ENCODE peak calls at places on chromosomes 16 and 17, in ten cellular contexts. N, U, P, V, J, Z, I, K, Y and R are unnamed samples.

GRCh38 chr16:1763521-1764511 is 7.5 kb downstream of the NME3 start:
- DNase-seq in N (no peak), U (no peak), P (peak; percentile 35), V (no peak), J (no peak), Z (no peak), I (no peak), K (no peak), Y (no peak), R (no peak)

GRCh38 chr17:7428557-7428956 is at the start of gene SPEM3:
- DNase-seq in N (no peak), U (no peak), P (no peak), V (no peak), J (no peak), Z (no peak), I (no peak), K (no peak), Y (no peak), R (no peak)

GRCh38 chr17:79626156-79626890 is 15.5 kb upstream of the RBFOX3 start:
- DNase-seq in N (peak; percentile 19), U (no peak), P (no peak), V (no peak), J (no peak), Z (no peak), I (peak; percentile 8), K (no peak), Y (peak; percentile 4), R (no peak)

GRCh38 chr16:2963611-2964415 is at the start of gene KREMEN2:
- DNase-seq in N (peak; percentile 92), U (no peak), P (no peak), V (peak; percentile 80), J (no peak), Z (peak; percentile 34), I (no peak), K (no peak), Y (no peak), R (no peak)

GRCh38 chr16:10920726-10921427 is 21.4 kb downstream of the DEXI start:
- DNase-seq in N (no peak), U (no peak), P (no peak), V (no peak), J (no peak), Z (no peak), I (no peak), K (no peak), Y (no peak), R (no peak)

GRCh38 chr17:26775219-26775822 is 518.6 kb upstream of the WSB1 start:
- DNase-seq in N (no peak), U (no peak), P (no peak), V (no peak), J (no peak), Z (no peak), I (no peak), K (no peak), Y (no peak), R (no peak)

GRCh38 chr16:84633622-84634021 is 14.7 kb upstream of the KLHL36 start:
- DNase-seq in N (no peak), U (no peak), P (no peak), V (no peak), J (no peak), Z (no peak), I (peak; percentile 77), K (peak; percentile 80), Y (peak; percentile 88), R (no peak)

GRCh38 chr16:78894872-78895271 is 705.7 kb downstream of the MAF start:
- DNase-seq in N (no peak), U (no peak), P (no peak), V (no peak), J (peak; percentile 34), Z (no peak), I (no peak), K (no peak), Y (no peak), R (no peak)

GRCh38 chr17:50051606-50052005 is 4.3 kb upstream of the ITGA3 start:
- DNase-seq in N (no peak), U (no peak), P (no peak), V (no peak), J (no peak), Z (peak; percentile 47), I (no peak), K (no peak), Y (no peak), R (peak; percentile 12)

GRCh38 chr17:18961634-18962493 is 9.9 kb downstream of the SLC5A10 start:
- DNase-seq in N (no peak), U (no peak), P (peak; percentile 40), V (peak; percentile 47), J (no peak), Z (peak; percentile 35), I (no peak), K (no peak), Y (no peak), R (peak; percentile 73)

GRCh38 chr16:8955828-8956227 is 7.9 kb downstream of the USP7 start:
- DNase-seq in N (no peak), U (no peak), P (no peak), V (no peak), J (no peak), Z (no peak), I (no peak), K (no peak), Y (no peak), R (no peak)
- TF ChIP-seq CTCF in N (no peak), U (no peak), P (no peak), V (no peak), J (no peak), Z (no peak), I (no peak), K (no peak), Y (no peak), R (no peak)

GRCh38 chr16:58422809-58423208 is 30.5 kb downstream of the GINS3 start:
- DNase-seq in N (no peak), U (no peak), P (no peak), V (no peak), J (no peak), Z (no peak), I (no peak), K (no peak), Y (peak; percentile 46), R (no peak)
- H3K4me3 ChIP-seq in N (no peak overlapping the region), U (no peak overlapping the region), P (no peak overlapping the region), V (no peak overlapping the region), J (no peak overlapping the region), Z (no peak overlapping the region), I (no peak overlapping the region), K (peak overlapping the region; percentile 34), Y (peak overlapping the region; percentile 59), R (no peak overlapping the region)

DNA sequence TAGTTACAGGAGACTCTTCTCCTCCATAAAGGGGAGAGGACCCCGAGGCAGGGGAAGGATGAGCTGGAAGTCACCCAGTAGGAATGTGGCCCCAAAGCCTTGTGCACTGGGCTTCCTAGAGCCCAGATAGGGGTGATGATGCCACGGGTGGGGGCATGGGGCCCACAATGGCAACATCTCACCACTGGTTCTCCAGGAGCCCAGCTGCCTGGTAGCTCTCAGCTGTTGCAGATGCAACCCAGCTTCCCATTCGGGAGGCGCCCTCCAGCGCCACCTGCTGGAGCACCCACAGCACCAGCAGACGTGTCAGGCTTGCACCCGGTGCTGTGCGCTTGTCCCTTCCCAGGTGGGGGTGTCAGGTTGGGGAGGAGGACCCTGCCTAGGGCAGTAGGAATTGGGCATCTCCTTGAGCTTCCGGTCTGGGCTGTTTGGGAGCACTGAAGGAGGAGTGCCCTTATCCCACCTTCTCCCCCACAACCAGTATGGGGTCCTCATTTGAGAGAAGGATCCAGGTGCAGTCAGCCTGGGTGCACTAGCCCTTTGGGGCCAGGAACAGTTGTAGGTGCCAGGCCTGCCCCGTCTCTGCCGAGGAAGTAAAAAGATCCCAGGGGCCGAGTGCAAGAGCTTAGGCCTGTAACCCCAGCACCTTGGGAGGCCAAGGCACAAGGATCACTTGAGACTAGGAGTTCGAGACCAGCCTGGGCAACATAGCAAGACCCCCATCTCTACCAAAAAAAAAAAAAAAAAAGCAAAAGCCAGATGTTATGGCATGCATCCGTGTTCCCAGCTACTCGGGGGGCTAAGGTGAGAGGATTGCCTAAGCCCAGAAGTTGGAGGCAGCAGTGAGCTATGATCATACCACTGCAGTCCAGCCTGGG is 14.4 kb downstream of the CDIPT start:
- DNase-seq in N (peak; percentile 65), U (no peak), P (peak; percentile 39), V (peak; percentile 97), J (peak; percentile 27), Z (peak; percentile 35), I (peak; percentile 72), K (peak; percentile 74), Y (peak; percentile 71), R (peak; percentile 80)
- TF ChIP-seq CTCF in N (peak; percentile 73), U (peak; percentile 92), P (peak; percentile 86), V (peak; percentile 73), J (peak; percentile 74), Z (peak; percentile 98), I (peak; percentile 77), K (peak; percentile 94), Y (peak; percentile 92), R (peak; percentile 94)

GRCh38 chr16:80900593-80900954 is 96.2 kb upstream of the CDYL2 start:
- DNase-seq in N (no peak), U (no peak), P (no peak), V (no peak), J (no peak), Z (no peak), I (no peak), K (no peak), Y (no peak), R (no peak)

GRCh38 chr16:80903616-80904015 is 99.2 kb upstream of the CDYL2 start:
- DNase-seq in N (no peak), U (no peak), P (no peak), V (no peak), J (no peak), Z (no peak), I (no peak), K (no peak), Y (no peak), R (no peak)

GRCh38 chr16:80896778-80897177 is 92.4 kb upstream of the CDYL2 start:
- DNase-seq in N (no peak), U (no peak), P (no peak), V (no peak), J (no peak), Z (peak; percentile 30), I (no peak), K (no peak), Y (no peak), R (no peak)

GRCh38 chr16:80899804-80900592 is 95.6 kb upstream of the CDYL2 start:
- DNase-seq in N (no peak), U (peak; percentile 71), P (peak; percentile 92), V (peak; percentile 81), J (peak; percentile 92), Z (peak; percentile 52), I (peak; percentile 61), K (peak; percentile 88), Y (peak; percentile 86), R (no peak)

DNA sequence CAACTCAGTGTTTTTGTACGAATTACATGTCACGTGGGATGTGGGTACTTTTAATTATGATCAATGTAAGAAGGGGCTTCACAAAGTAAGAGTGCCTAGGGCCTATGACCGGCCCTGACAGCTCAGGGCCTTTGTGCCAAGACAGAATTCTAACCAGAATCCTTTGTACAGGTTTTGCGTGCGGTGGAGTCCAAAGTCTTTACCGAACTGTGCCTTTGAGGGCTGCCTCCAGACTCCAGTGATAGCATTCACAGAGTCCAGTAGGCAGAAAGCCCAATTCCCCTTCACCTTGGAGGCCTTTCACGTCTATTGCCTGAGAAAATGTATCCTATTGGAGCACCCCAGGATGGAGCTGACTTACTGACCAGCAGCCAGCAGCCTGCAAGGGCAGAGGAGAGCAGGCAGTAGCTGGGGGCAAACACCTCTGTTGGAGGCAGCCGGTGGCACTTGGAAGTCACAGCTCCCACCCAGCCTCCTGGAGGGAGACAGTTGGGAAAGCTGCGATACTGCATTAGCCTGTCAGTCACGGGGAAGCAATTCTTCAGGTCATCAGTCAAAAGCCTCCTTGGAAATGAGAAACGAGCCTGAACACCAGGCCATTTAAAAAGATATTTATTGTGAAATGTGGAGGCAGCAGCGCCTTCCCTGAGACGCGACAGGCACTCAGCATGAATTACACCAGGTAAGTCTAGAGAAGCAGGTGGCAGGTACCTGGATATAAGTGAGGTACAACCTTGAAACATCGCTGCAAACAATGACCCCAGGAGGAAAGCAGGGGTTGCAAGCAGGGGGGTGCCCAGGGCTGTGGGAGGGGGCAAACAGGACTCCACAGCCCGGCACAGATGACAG is 98.1 kb upstream of the CDYL2 start:
- DNase-seq in N (no peak), U (no peak), P (no peak), V (no peak), J (no peak), Z (no peak), I (no peak), K (no peak), Y (no peak), R (no peak)
- H3K4me3 ChIP-seq in N (no peak overlapping the region), U (no peak overlapping the region), P (no peak overlapping the region), V (no peak overlapping the region), J (no peak overlapping the region), Z (no peak overlapping the region), I (no peak overlapping the region), K (no peak overlapping the region), Y (no peak overlapping the region), R (no peak overlapping the region)